ENCODE peak calls at places on chromosomes 4 and X, in ten cellular contexts. One of them, this sample, is unnamed.

GRCh38 chr4:177356921-177357320 is 47.2 kb downstream of the NEIL3 start:
- DNase-seq in BJ: no peak
- DNase-seq in HepG2: no peak
- DNase-seq in astrocyte of the cerebellum: no peak
- DNase-seq in GM23338: no peak
- DNase-seq in foreskin keratinocyte: no peak
- DNase-seq in MCF 10A: peak; percentile 34
- DNase-seq in CD4-positive, alpha-beta T cell: no peak
- DNase-seq in body of pancreas: no peak
- DNase-seq in osteocyte: no peak
- DNase-seq in this sample: no peak

GRCh38 chrX:47327902-47328301 is 42.5 kb upstream of the ZNF157 start:
- DNase-seq in astrocyte of the cerebellum: no peak
- DNase-seq in HepG2: no peak
- DNase-seq in body of pancreas: no peak
- DNase-seq in MCF 10A: no peak
- DNase-seq in BJ: no peak
- DNase-seq in GM23338: no peak
- DNase-seq in osteocyte: no peak
- DNase-seq in CD4-positive, alpha-beta T cell: no peak
- DNase-seq in foreskin keratinocyte: no peak
- DNase-seq in this sample: no peak

GRCh38 chrX:41981481-41982013 is 58.2 kb upstream of the CASK start:
- DNase-seq in foreskin keratinocyte: no peak
- DNase-seq in body of pancreas: no peak
- DNase-seq in osteocyte: no peak
- DNase-seq in CD4-positive, alpha-beta T cell: no peak
- DNase-seq in GM23338: no peak
- DNase-seq in MCF 10A: peak; percentile 1
- DNase-seq in HepG2: no peak
- DNase-seq in BJ: no peak
- DNase-seq in astrocyte of the cerebellum: no peak
- DNase-seq in this sample: no peak

GRCh38 chr4:158442736-158443135 is 78.9 kb upstream of the RXFP1 start:
- DNase-seq in GM23338: no peak
- DNase-seq in MCF 10A: no peak
- DNase-seq in HepG2: no peak
- DNase-seq in BJ: no peak
- DNase-seq in foreskin keratinocyte: no peak
- DNase-seq in body of pancreas: no peak
- DNase-seq in osteocyte: no peak
- DNase-seq in astrocyte of the cerebellum: no peak
- DNase-seq in CD4-positive, alpha-beta T cell: no peak
- DNase-seq in this sample: no peak

GRCh38 chr4:17055788-17056187 is 157.3 kb upstream of the LDB2 start:
- DNase-seq in MCF 10A: peak; percentile 89
- DNase-seq in astrocyte of the cerebellum: no peak
- DNase-seq in HepG2: no peak
- DNase-seq in osteocyte: no peak
- DNase-seq in CD4-positive, alpha-beta T cell: no peak
- DNase-seq in GM23338: no peak
- DNase-seq in body of pancreas: no peak
- DNase-seq in foreskin keratinocyte: peak; percentile 52
- DNase-seq in BJ: peak; percentile 52
- DNase-seq in this sample: no peak

GRCh38 chrX:71017396-71017939 is 50.7 kb downstream of the SNX12 start:
- DNase-seq in CD4-positive, alpha-beta T cell: no peak
- DNase-seq in osteocyte: no peak
- DNase-seq in body of pancreas: no peak
- DNase-seq in MCF 10A: no peak
- DNase-seq in BJ: peak; percentile 2
- DNase-seq in HepG2: no peak
- DNase-seq in GM23338: no peak
- DNase-seq in astrocyte of the cerebellum: peak; percentile 22
- DNase-seq in foreskin keratinocyte: peak; percentile 6
- DNase-seq in this sample: no peak

GRCh38 chr4:177381762-177382310 is 60.4 kb downstream of the AGA start:
- DNase-seq in BJ: no peak
- DNase-seq in HepG2: no peak
- DNase-seq in foreskin keratinocyte: no peak
- DNase-seq in GM23338: no peak
- DNase-seq in osteocyte: no peak
- DNase-seq in MCF 10A: no peak
- DNase-seq in CD4-positive, alpha-beta T cell: no peak
- DNase-seq in body of pancreas: no peak
- DNase-seq in astrocyte of the cerebellum: no peak
- DNase-seq in this sample: no peak

GRCh38 chrX:16484338-16484737 is 165.6 kb upstream of the S100G start:
- DNase-seq in osteocyte: no peak
- DNase-seq in GM23338: no peak
- DNase-seq in body of pancreas: peak; percentile 28
- DNase-seq in foreskin keratinocyte: peak; percentile 79
- DNase-seq in CD4-positive, alpha-beta T cell: no peak
- DNase-seq in MCF 10A: peak; percentile 91
- DNase-seq in HepG2: no peak
- DNase-seq in astrocyte of the cerebellum: peak; percentile 79
- DNase-seq in BJ: peak; percentile 56
- DNase-seq in this sample: peak; percentile 40

DNA sequence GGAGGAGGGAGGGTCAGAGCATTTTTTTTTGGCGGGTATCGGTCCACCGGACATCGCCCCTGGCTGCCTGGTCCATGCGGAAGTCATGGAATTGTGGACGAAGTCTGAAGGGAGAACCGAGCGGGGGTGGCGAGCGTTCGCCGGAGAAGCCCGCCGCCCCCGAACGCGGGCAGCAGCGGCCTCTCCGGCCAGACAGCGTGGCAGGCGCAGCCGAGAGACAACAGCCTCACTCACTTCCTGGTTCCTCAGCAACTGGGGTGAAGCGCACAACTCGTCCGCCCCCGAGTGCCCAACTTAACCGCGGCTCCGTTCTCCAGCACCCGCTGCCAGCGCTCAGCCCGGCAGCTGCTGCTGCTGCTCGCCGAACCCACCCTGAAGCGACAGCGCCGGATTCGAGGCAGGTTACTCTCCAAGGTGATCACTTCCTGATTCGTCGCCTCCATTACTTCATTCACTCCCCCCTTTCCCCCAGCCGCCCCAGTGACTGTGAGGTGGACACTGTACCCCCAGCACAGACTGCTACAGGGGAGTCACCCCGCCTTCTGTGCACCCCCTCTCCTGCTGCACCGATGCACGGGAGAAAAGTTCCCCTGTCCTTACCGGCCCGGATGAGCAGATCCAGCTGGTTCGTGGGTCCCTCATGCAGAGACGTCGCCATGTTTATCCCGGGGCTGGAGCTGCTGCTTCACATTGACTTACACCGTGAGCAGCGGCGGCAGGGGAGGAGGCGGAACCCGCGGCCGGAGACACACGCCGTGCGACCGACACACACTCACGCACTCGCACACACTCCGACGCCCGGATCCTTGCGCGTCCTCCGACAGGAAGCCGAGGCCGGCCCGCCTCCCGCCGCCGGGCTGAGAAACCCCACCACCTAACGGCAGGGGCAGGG is 68.2 kb downstream of the NOCT start:
- DNase-seq in GM23338: peak; percentile 92
- DNase-seq in foreskin keratinocyte: peak; percentile 78
- DNase-seq in CD4-positive, alpha-beta T cell: peak; percentile 75
- DNase-seq in HepG2: peak; percentile 89
- DNase-seq in body of pancreas: peak; percentile 95
- DNase-seq in MCF 10A: peak; percentile 91
- DNase-seq in osteocyte: peak; percentile 95
- DNase-seq in BJ: no peak
- DNase-seq in astrocyte of the cerebellum: peak; percentile 76
- DNase-seq in this sample: peak; percentile 90
- TF ChIP-seq CTCF in GM23338: peak; percentile 24
- TF ChIP-seq CTCF in foreskin keratinocyte: peak; percentile 41
- TF ChIP-seq CTCF in CD4-positive, alpha-beta T cell: no peak
- TF ChIP-seq CTCF in HepG2: peak; percentile 49
- TF ChIP-seq CTCF in body of pancreas: no peak
- TF ChIP-seq CTCF in MCF 10A: no peak
- TF ChIP-seq CTCF in osteocyte: peak; percentile 53
- TF ChIP-seq CTCF in BJ: peak; percentile 44
- TF ChIP-seq CTCF in astrocyte of the cerebellum: peak; percentile 38
- TF ChIP-seq CTCF in this sample: peak; percentile 28

GRCh38 chr4:173277340-173277739 is 56.8 kb downstream of the HMGB2 start:
- DNase-seq in GM23338: no peak
- DNase-seq in MCF 10A: no peak
- DNase-seq in body of pancreas: no peak
- DNase-seq in astrocyte of the cerebellum: no peak
- DNase-seq in osteocyte: no peak
- DNase-seq in BJ: no peak
- DNase-seq in CD4-positive, alpha-beta T cell: no peak
- DNase-seq in HepG2: no peak
- DNase-seq in foreskin keratinocyte: no peak
- DNase-seq in this sample: no peak

GRCh38 chr4:173281420-173282333 is 52.5 kb downstream of the HMGB2 start:
- DNase-seq in BJ: no peak
- DNase-seq in foreskin keratinocyte: no peak
- DNase-seq in body of pancreas: no peak
- DNase-seq in GM23338: no peak
- DNase-seq in osteocyte: no peak
- DNase-seq in astrocyte of the cerebellum: no peak
- DNase-seq in HepG2: no peak
- DNase-seq in CD4-positive, alpha-beta T cell: no peak
- DNase-seq in MCF 10A: no peak
- DNase-seq in this sample: no peak

GRCh38 chr4:173284463-173284862 is 49.7 kb downstream of the HMGB2 start:
- DNase-seq in MCF 10A: no peak
- DNase-seq in foreskin keratinocyte: no peak
- DNase-seq in GM23338: no peak
- DNase-seq in CD4-positive, alpha-beta T cell: no peak
- DNase-seq in BJ: no peak
- DNase-seq in body of pancreas: no peak
- DNase-seq in osteocyte: no peak
- DNase-seq in HepG2: no peak
- DNase-seq in astrocyte of the cerebellum: no peak
- DNase-seq in this sample: no peak

GRCh38 chr4:173275150-173275549 is 59.0 kb downstream of the HMGB2 start:
- DNase-seq in astrocyte of the cerebellum: no peak
- DNase-seq in osteocyte: no peak
- DNase-seq in BJ: no peak
- DNase-seq in CD4-positive, alpha-beta T cell: no peak
- DNase-seq in MCF 10A: no peak
- DNase-seq in GM23338: no peak
- DNase-seq in body of pancreas: no peak
- DNase-seq in HepG2: no peak
- DNase-seq in foreskin keratinocyte: no peak
- DNase-seq in this sample: no peak

GRCh38 chr4:173281001-173281400 is 53.2 kb downstream of the HMGB2 start:
- DNase-seq in foreskin keratinocyte: no peak
- DNase-seq in osteocyte: no peak
- DNase-seq in CD4-positive, alpha-beta T cell: no peak
- DNase-seq in astrocyte of the cerebellum: no peak
- DNase-seq in HepG2: no peak
- DNase-seq in body of pancreas: no peak
- DNase-seq in MCF 10A: no peak
- DNase-seq in BJ: no peak
- DNase-seq in GM23338: no peak
- DNase-seq in this sample: no peak
- TF ChIP-seq CTCF in foreskin keratinocyte: no peak
- TF ChIP-seq CTCF in osteocyte: no peak
- TF ChIP-seq CTCF in CD4-positive, alpha-beta T cell: no peak
- TF ChIP-seq CTCF in astrocyte of the cerebellum: no peak
- TF ChIP-seq CTCF in HepG2: peak; percentile 34
- TF ChIP-seq CTCF in body of pancreas: no peak
- TF ChIP-seq CTCF in MCF 10A: no peak
- TF ChIP-seq CTCF in BJ: no peak
- TF ChIP-seq CTCF in GM23338: peak; percentile 56
- TF ChIP-seq CTCF in this sample: no peak

GRCh38 chr4:120921456-120922389 is 803 bp downstream of the PRDM5 start:
- DNase-seq in HepG2: no peak
- DNase-seq in osteocyte: peak; percentile 88
- DNase-seq in body of pancreas: peak; percentile 68
- DNase-seq in GM23338: peak; percentile 48
- DNase-seq in astrocyte of the cerebellum: peak; percentile 0
- DNase-seq in MCF 10A: peak; percentile 68
- DNase-seq in CD4-positive, alpha-beta T cell: no peak
- DNase-seq in BJ: no peak
- DNase-seq in foreskin keratinocyte: peak; percentile 22
- DNase-seq in this sample: peak; percentile 43

GRCh38 chr4:120918092-120918491 is 4.4 kb downstream of the PRDM5 start:
- DNase-seq in osteocyte: no peak
- DNase-seq in MCF 10A: no peak
- DNase-seq in CD4-positive, alpha-beta T cell: no peak
- DNase-seq in BJ: no peak
- DNase-seq in astrocyte of the cerebellum: no peak
- DNase-seq in GM23338: no peak
- DNase-seq in body of pancreas: no peak
- DNase-seq in foreskin keratinocyte: no peak
- DNase-seq in HepG2: no peak
- DNase-seq in this sample: no peak

GRCh38 chr4:120920666-120921065 is 1.9 kb downstream of the PRDM5 start:
- DNase-seq in foreskin keratinocyte: no peak
- DNase-seq in body of pancreas: no peak
- DNase-seq in osteocyte: no peak
- DNase-seq in CD4-positive, alpha-beta T cell: no peak
- DNase-seq in astrocyte of the cerebellum: no peak
- DNase-seq in BJ: no peak
- DNase-seq in HepG2: no peak
- DNase-seq in MCF 10A: no peak
- DNase-seq in GM23338: no peak
- DNase-seq in this sample: no peak

GRCh38 chr4:120918788-120919187 is 3.7 kb downstream of the PRDM5 start:
- DNase-seq in HepG2: no peak
- DNase-seq in GM23338: peak; percentile 20
- DNase-seq in CD4-positive, alpha-beta T cell: no peak
- DNase-seq in BJ: no peak
- DNase-seq in foreskin keratinocyte: no peak
- DNase-seq in osteocyte: no peak
- DNase-seq in body of pancreas: peak; percentile 19
- DNase-seq in astrocyte of the cerebellum: peak; percentile 22
- DNase-seq in MCF 10A: no peak
- DNase-seq in this sample: no peak

GRCh38 chr4:120919358-120919757 is 3.2 kb downstream of the PRDM5 start:
- DNase-seq in CD4-positive, alpha-beta T cell: no peak
- DNase-seq in GM23338: no peak
- DNase-seq in foreskin keratinocyte: no peak
- DNase-seq in MCF 10A: no peak
- DNase-seq in osteocyte: no peak
- DNase-seq in body of pancreas: no peak
- DNase-seq in astrocyte of the cerebellum: no peak
- DNase-seq in HepG2: no peak
- DNase-seq in BJ: no peak
- DNase-seq in this sample: no peak
- TF ChIP-seq CTCF in CD4-positive, alpha-beta T cell: no peak
- TF ChIP-seq CTCF in GM23338: no peak
- TF ChIP-seq CTCF in foreskin keratinocyte: peak; percentile 46
- TF ChIP-seq CTCF in MCF 10A: peak; percentile 4
- TF ChIP-seq CTCF in osteocyte: no peak
- TF ChIP-seq CTCF in body of pancreas: peak; percentile 31
- TF ChIP-seq CTCF in astrocyte of the cerebellum: no peak
- TF ChIP-seq CTCF in HepG2: no peak
- TF ChIP-seq CTCF in BJ: peak; percentile 20
- TF ChIP-seq CTCF in this sample: no peak

DNA sequence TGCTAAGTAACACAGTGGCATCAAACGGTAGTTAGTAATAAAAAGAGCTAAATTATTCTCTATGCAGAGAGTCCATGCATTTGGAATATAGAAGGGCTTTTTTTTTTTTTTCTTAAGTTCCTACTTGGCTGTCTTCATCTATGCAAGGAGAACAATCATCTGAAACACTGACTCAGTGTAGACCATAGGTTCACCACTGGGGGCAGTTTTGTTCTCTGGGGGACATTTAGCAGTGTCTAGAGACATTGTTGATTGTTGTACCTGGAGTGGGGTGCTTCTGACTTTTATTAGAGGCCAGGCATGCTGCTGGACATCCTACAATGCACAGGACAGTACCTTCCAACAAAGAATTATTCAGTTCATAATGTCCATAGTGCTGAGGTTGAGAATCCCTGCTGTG is 41.2 kb downstream of the TMA16 start:
- DNase-seq in osteocyte: no peak
- DNase-seq in GM23338: peak; percentile 50
- DNase-seq in body of pancreas: no peak
- DNase-seq in foreskin keratinocyte: no peak
- DNase-seq in astrocyte of the cerebellum: no peak
- DNase-seq in HepG2: no peak
- DNase-seq in MCF 10A: no peak
- DNase-seq in CD4-positive, alpha-beta T cell: no peak
- DNase-seq in BJ: no peak
- DNase-seq in this sample: no peak
- TF ChIP-seq CTCF in osteocyte: no peak
- TF ChIP-seq CTCF in GM23338: peak; percentile 35
- TF ChIP-seq CTCF in body of pancreas: no peak
- TF ChIP-seq CTCF in foreskin keratinocyte: no peak
- TF ChIP-seq CTCF in astrocyte of the cerebellum: peak; percentile 36
- TF ChIP-seq CTCF in HepG2: no peak
- TF ChIP-seq CTCF in MCF 10A: no peak
- TF ChIP-seq CTCF in CD4-positive, alpha-beta T cell: no peak
- TF ChIP-seq CTCF in BJ: no peak
- TF ChIP-seq CTCF in this sample: no peak

This sample was measured in Calu3.